ENCODE peak calls at places on chromosomes 12 and 14, in four cellular contexts. K is keratinocyte, R is lower leg skin, A is NB4. D is an unnamed sample.

GRCh38 chr14:65096323-65097089 is 5.8 kb downstream of the MAX start:
- DNase-seq in R (no peak), K (no peak), A (no peak), D (no peak)

GRCh38 chr14:89428163-89428523 is 11.1 kb upstream of the FOXN3 start:
- DNase-seq in A (no peak), R (no peak), K (no peak), D (no peak)

GRCh38 chr12:111775205-111776193 is 8.8 kb downstream of the ALDH2 start:
- DNase-seq in K (no peak), A (peak), R (peak), D (no peak)

GRCh38 chr14:68110989-68111704 is 291.6 kb downstream of the RAD51B start:
- DNase-seq in K (no peak), R (no peak), A (no peak), D (peak)

GRCh38 chr12:65532744-65533143 is 254.3 kb downstream of the MSRB3 start:
- DNase-seq in A (peak), K (peak), R (no peak), D (no peak)

GRCh38 chr14:72444701-72445100 is 449.2 kb downstream of the DPF3 start:
- DNase-seq in A (no peak), R (no peak), K (no peak), D (no peak)

GRCh38 chr12:59636945-59637656 is 41.3 kb downstream of the SLC16A7 start:
- DNase-seq in K (no peak), A (no peak), R (no peak), D (no peak)

GRCh38 chr12:89167986-89168385 is 184.3 kb downstream of the DUSP6 start:
- DNase-seq in A (no peak), R (no peak), K (no peak), D (no peak)

GRCh38 chr12:121093487-121093891 is 39.2 kb upstream of the P2RX7 start:
- DNase-seq in A (no peak), K (no peak), R (no peak), D (no peak)

GRCh38 chr12:48156648-48157015 is 683 bp downstream of the ASB8 start:
- DNase-seq in K (no peak), A (peak), R (no peak), D (no peak)

GRCh38 chr14:48398675-48399282 is 723.4 kb upstream of the MDGA2 start:
- DNase-seq in A (peak), R (no peak), K (no peak), D (peak)

GRCh38 chr12:22733756-22734155 is 108.8 kb downstream of the ETNK1 start:
- DNase-seq in R (no peak), A (no peak), K (no peak), D (no peak)

GRCh38 chr14:104898870-104899510 is 25.7 kb upstream of the PLD4 start:
- DNase-seq in A (no peak), K (no peak), R (no peak), D (peak)

GRCh38 chr14:31326111-31326510 is 94.2 kb downstream of the HEATR5A start:
- DNase-seq in K (no peak), R (no peak), A (peak), D (peak)

GRCh38 chr12:117158911-117159310 is 31.4 kb downstream of the FBXO21 start:
- DNase-seq in R (no peak), A (no peak), K (no peak), D (no peak)

GRCh38 chr12:6850796-6851152 is 312 bp downstream of the CDCA3 start:
- DNase-seq in K (no peak), R (peak), A (no peak), D (no peak)

GRCh38 chr14:31045501-31046080 is 19.4 kb upstream of the STRN3 start:
- DNase-seq in K (no peak), R (no peak), A (no peak), D (no peak)

GRCh38 chr12:124228050-124228711 is 66.7 kb upstream of the RFLNA start:
- DNase-seq in A (peak), K (no peak), R (no peak), D (no peak)

GRCh38 chr14:77107228-77107627 is 9.2 kb downstream of the CIPC start:
- DNase-seq in R (no peak), K (no peak), A (no peak), D (no peak)

GRCh38 chr14:20434701-20435453 is 1.1 kb downstream of the KLHL33 start:
- DNase-seq in A (no peak), K (no peak), R (no peak), D (no peak)

GRCh38 chr14:65352964-65353530 is 59.5 kb upstream of the FUT8 start:
- DNase-seq in K (peak), R (no peak), A (peak), D (no peak)

GRCh38 chr14:105938055-105938863 is 411.9 kb downstream of the TMEM121 start:
- DNase-seq in A (no peak), R (no peak), K (no peak), D (no peak)

GRCh38 chr12:6215932-6216494 is 15.8 kb downstream of the CD9 start:
- DNase-seq in K (peak), R (peak), A (no peak), D (peak)

GRCh38 chr12:92360543-92360942 is 214.9 kb upstream of the BTG1 start:
- DNase-seq in A (no peak), R (no peak), K (no peak), D (no peak)

GRCh38 chr12:112936264-112936663 is 2.0 kb upstream of the OAS3 start:
- DNase-seq in A (no peak), K (peak), R (peak), D (no peak)

GRCh38 chr14:96051231-96051630 is 12.1 kb downstream of the C14orf132 start:
- DNase-seq in R (no peak), A (no peak), K (no peak), D (no peak)

GRCh38 chr12:56991319-56991906 is 14.9 kb downstream of the ZBTB39 start:
- DNase-seq in A (peak), R (no peak), K (no peak), D (no peak)

GRCh38 chr14:94427016-94427613 is 25.5 kb downstream of the SERPINA11 start:
- DNase-seq in K (no peak), A (no peak), R (no peak), D (no peak)

GRCh38 chr12:60257063-60257462 is 661.2 kb downstream of the SLC16A7 start:
- DNase-seq in R (no peak), A (no peak), K (no peak), D (peak)

GRCh38 chr12:115755061-115755751 is 522.3 kb downstream of the MED13L start:
- DNase-seq in R (no peak), K (no peak), A (no peak), D (no peak)

GRCh38 chr14:103679351-103679750 is 35.9 kb downstream of the XRCC3 start:
- DNase-seq in R (no peak), K (no peak), A (peak), D (peak)

GRCh38 chr12:30201301-30202160 is 417.8 kb upstream of the TMTC1 start:
- DNase-seq in R (no peak), A (no peak), K (no peak), D (no peak)

GRCh38 chr14:92323031-92323915 is at the start of gene SLC24A4:
- DNase-seq in R (no peak), A (no peak), K (no peak), D (peak)
- H3K4me3 ChIP-seq in R (no peak), A (no peak), K (no peak), D (peak)

GRCh38 chr12:82757059-82757458 is 70.4 kb downstream of the TMTC2 start:
- DNase-seq in A (no peak), R (no peak), K (no peak), D (no peak)
- H3K4me3 ChIP-seq in A (no peak), R (no peak), K (no peak), D (no peak)

GRCh38 chr12:84994436-84994835 is 41.6 kb downstream of the TSPAN19 start:
- DNase-seq in R (no peak), A (no peak), K (no peak), D (peak)
- H3K4me3 ChIP-seq in R (no peak), A (no peak), K (no peak), D (no peak)

DNA sequence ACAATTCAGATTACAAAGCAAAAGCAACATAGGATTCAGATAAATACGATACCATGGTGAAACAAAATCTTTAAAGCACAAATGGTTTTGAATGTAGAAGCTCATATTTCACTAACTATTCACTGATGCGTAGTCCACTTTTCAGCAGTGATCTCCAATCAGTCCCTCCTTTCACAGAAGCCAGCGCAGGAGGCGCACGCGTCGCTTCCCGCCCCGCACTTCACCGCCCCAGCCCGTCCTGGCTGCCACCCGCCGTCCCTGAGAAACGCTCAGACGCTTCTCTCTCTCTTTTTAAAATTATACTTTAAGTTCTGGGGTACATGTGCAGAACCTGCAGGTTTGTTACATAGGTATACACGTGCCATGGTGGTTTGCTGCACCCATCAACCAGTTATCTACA is 19.8 kb upstream of the CHFR start:
- DNase-seq in K (no peak), A (no peak), R (no peak), D (no peak)
- H3K4me3 ChIP-seq in K (no peak), A (no peak), R (no peak), D (no peak)

DNA sequence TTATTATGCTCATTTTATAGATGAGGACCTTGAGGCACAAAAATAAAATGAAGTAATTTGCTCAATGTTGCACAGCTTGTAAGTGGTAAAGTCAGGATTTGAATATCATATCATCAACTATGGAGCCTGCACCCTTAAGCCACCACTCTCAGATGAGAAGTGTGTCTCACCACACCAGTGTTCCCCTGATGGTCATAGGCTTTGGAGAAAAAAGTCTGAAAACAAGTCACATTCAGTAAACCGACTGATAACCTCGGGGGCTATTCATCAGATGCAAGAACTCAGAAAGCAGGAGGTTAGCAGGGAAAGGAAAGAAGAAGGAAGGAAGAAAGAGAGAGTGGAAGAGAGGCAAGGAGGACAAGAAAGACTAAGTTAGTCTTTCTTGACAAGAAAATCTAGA is 2.8 kb downstream of the TSHR start:
- DNase-seq in A (no peak), R (no peak), K (no peak), D (no peak)
- H3K4me3 ChIP-seq in A (no peak), R (no peak), K (no peak), D (no peak)

GRCh38 chr14:58716706-58717105 is 78.9 kb downstream of the DACT1 start:
- DNase-seq in R (no peak), K (no peak), A (no peak), D (peak)
- H3K4me3 ChIP-seq in R (no peak), K (no peak), A (no peak), D (no peak)

DNA sequence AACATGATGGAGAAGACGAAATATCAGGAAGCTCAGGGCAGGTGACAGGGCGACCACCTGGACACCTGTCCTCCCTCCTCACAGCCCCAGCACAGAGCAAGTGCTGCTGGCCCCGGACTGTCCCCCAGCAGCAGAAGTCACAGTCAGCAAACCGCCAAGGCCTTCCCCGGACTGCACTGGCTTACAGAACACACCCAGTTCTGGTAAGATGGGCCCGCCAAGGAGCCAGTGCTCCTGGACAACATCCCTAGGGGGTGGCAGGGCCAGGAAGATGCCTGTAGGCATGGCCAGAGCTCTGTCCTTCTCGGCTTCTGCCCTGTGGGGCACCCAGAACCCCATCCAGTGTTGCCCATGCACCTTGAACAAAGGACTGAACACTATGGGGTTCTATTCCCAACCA is 77.9 kb downstream of the BCL11B start:
- DNase-seq in A (no peak), R (no peak), K (no peak), D (no peak)
- H3K4me3 ChIP-seq in A (no peak), R (no peak), K (no peak), D (no peak)

GRCh38 chr12:54000774-54001114 is 783 bp downstream of the HOXC9 start:
- DNase-seq in K (no peak), R (no peak), A (no peak), D (no peak)
- H3K4me3 ChIP-seq in K (peak), R (peak), A (no peak), D (peak)

GRCh38 chr14:58533417-58533816 is 104.3 kb upstream of the DACT1 start:
- DNase-seq in K (no peak), R (no peak), A (no peak), D (peak)
- H3K4me3 ChIP-seq in K (no peak), R (no peak), A (no peak), D (no peak)

D was measured in A673.